ENCODE peak calls at places on chromosome 4, in five cellular contexts. One of them, this sample, is unnamed.

GRCh38 chr4:112767386-112767785 is 130.4 kb downstream of the LARP7 start:
- DNase-seq in islet precursor cell: no peak
- DNase-seq in activated gamma-delta T cell treated with Interleukin-2 at 50 U/mL for 16 hours: no peak
- DNase-seq in neuronal stem cell: no peak
- DNase-seq in central memory CD4-positive, alpha-beta T cell: no peak
- DNase-seq in this sample: no peak

GRCh38 chr4:1471443-1472147 is 65.4 kb upstream of the NKX1-1 start:
- DNase-seq in neuronal stem cell: no peak
- DNase-seq in central memory CD4-positive, alpha-beta T cell: no peak
- DNase-seq in activated gamma-delta T cell treated with Interleukin-2 at 50 U/mL for 16 hours: no peak
- DNase-seq in islet precursor cell: no peak
- DNase-seq in this sample: no peak

GRCh38 chr4:8328866-8329559 is 59.5 kb downstream of the HTRA3 start:
- DNase-seq in central memory CD4-positive, alpha-beta T cell: no peak
- DNase-seq in activated gamma-delta T cell treated with Interleukin-2 at 50 U/mL for 16 hours: no peak
- DNase-seq in islet precursor cell: no peak
- DNase-seq in neuronal stem cell: no peak
- DNase-seq in this sample: no peak

GRCh38 chr4:2135083-2135482 is 76.0 kb downstream of the NAT8L start:
- DNase-seq in neuronal stem cell: no peak
- DNase-seq in central memory CD4-positive, alpha-beta T cell: peak
- DNase-seq in activated gamma-delta T cell treated with Interleukin-2 at 50 U/mL for 16 hours: peak
- DNase-seq in islet precursor cell: no peak
- DNase-seq in this sample: no peak

GRCh38 chr4:141730805-141731204 is 94.4 kb downstream of the IL15 start:
- DNase-seq in neuronal stem cell: no peak
- DNase-seq in islet precursor cell: no peak
- DNase-seq in activated gamma-delta T cell treated with Interleukin-2 at 50 U/mL for 16 hours: no peak
- DNase-seq in central memory CD4-positive, alpha-beta T cell: no peak
- DNase-seq in this sample: no peak

GRCh38 chr4:10582059-10582686 is 102.4 kb downstream of the CLNK start:
- DNase-seq in activated gamma-delta T cell treated with Interleukin-2 at 50 U/mL for 16 hours: no peak
- DNase-seq in neuronal stem cell: peak
- DNase-seq in central memory CD4-positive, alpha-beta T cell: no peak
- DNase-seq in islet precursor cell: no peak
- DNase-seq in this sample: peak

GRCh38 chr4:40520533-40520932 is 109.1 kb downstream of the RBM47 start:
- DNase-seq in central memory CD4-positive, alpha-beta T cell: no peak
- DNase-seq in activated gamma-delta T cell treated with Interleukin-2 at 50 U/mL for 16 hours: no peak
- DNase-seq in islet precursor cell: peak
- DNase-seq in neuronal stem cell: no peak
- DNase-seq in this sample: no peak

GRCh38 chr4:69126030-69126429 is 29.8 kb downstream of the UGT2B7 start:
- DNase-seq in central memory CD4-positive, alpha-beta T cell: no peak
- DNase-seq in neuronal stem cell: no peak
- DNase-seq in islet precursor cell: no peak
- DNase-seq in activated gamma-delta T cell treated with Interleukin-2 at 50 U/mL for 16 hours: no peak
- DNase-seq in this sample: no peak

GRCh38 chr4:34733185-34733916 is 1511.0 kb downstream of the ARAP2 start:
- DNase-seq in neuronal stem cell: no peak
- DNase-seq in activated gamma-delta T cell treated with Interleukin-2 at 50 U/mL for 16 hours: no peak
- DNase-seq in islet precursor cell: no peak
- DNase-seq in central memory CD4-positive, alpha-beta T cell: no peak
- DNase-seq in this sample: no peak

GRCh38 chr4:168028568-168028967 is 63.8 kb upstream of the ANXA10 start:
- DNase-seq in neuronal stem cell: no peak
- DNase-seq in activated gamma-delta T cell treated with Interleukin-2 at 50 U/mL for 16 hours: no peak
- DNase-seq in central memory CD4-positive, alpha-beta T cell: no peak
- DNase-seq in islet precursor cell: no peak
- DNase-seq in this sample: no peak